ENCODE peak calls at places on chromosomes 4 and X, in six cellular contexts. E, F, G, W, C and S are unnamed samples.

GRCh38 chr4:82823062-82823461 is 24.5 kb upstream of the SCD5 start:
- DNase-seq in E (no peak), F (no peak), G (no peak), W (no peak), C (no peak), S (no peak)

GRCh38 chrX:72572248-72573157 is at the start of gene HDAC8:
- DNase-seq in E (peak), F (peak), G (peak), W (peak), C (peak), S (peak)

GRCh38 chr4:125045311-125045710 is 269.4 kb upstream of the FAT4 start:
- DNase-seq in E (no peak), F (no peak), G (no peak), W (no peak), C (no peak), S (no peak)

GRCh38 chr4:32841217-32841616 is 2121.0 kb downstream of the PCDH7 start:
- DNase-seq in E (no peak), F (no peak), G (no peak), W (no peak), C (no peak), S (no peak)

GRCh38 chr4:77044458-77045124 is 31.2 kb downstream of the CCNI start:
- DNase-seq in E (peak), F (no peak), G (no peak), W (no peak), C (peak), S (no peak)

GRCh38 chrX:129193357-129193756 is 329.9 kb downstream of the SMARCA1 start:
- DNase-seq in E (no peak), F (peak), G (no peak), W (no peak), C (no peak), S (no peak)

GRCh38 chr4:182600093-182600492 is 317.1 kb downstream of the DCTD start:
- DNase-seq in E (no peak), F (no peak), G (no peak), W (no peak), C (no peak), S (no peak)

GRCh38 chr4:78220283-78220682 is 163.2 kb downstream of the FRAS1 start:
- DNase-seq in E (no peak), F (no peak), G (no peak), W (no peak), C (peak), S (no peak)

GRCh38 chr4:3836802-3837601 is 70.8 kb downstream of the ADRA2C start:
- DNase-seq in E (peak), F (no peak), G (no peak), W (no peak), C (no peak), S (no peak)

GRCh38 chrX:154516655-154517100 is 646 bp upstream of the FAM3A start:
- DNase-seq in E (peak), F (no peak), G (no peak), W (peak), C (no peak), S (no peak)

GRCh38 chr4:114911141-114911540 is 202.3 kb downstream of the NDST4 start:
- DNase-seq in E (no peak), F (no peak), G (no peak), W (no peak), C (no peak), S (no peak)

GRCh38 chrX:120282697-120283096 is 28.6 kb downstream of the TMEM255A start:
- DNase-seq in E (no peak), F (no peak), G (no peak), W (no peak), C (no peak), S (no peak)

GRCh38 chr4:168183717-168184571 is 91.6 kb downstream of the ANXA10 start:
- DNase-seq in E (peak), F (no peak), G (no peak), W (no peak), C (peak), S (no peak)

GRCh38 chr4:5976921-5977320 is 41.3 kb downstream of the C4orf50 start:
- DNase-seq in E (no peak), F (no peak), G (no peak), W (no peak), C (no peak), S (no peak)

GRCh38 chrX:78092296-78092695 is 11.8 kb upstream of the PGK1 start:
- DNase-seq in E (peak), F (no peak), G (no peak), W (no peak), C (peak), S (no peak)

GRCh38 chr4:158581161-158581560 is 59.5 kb downstream of the RXFP1 start:
- DNase-seq in E (no peak), F (no peak), G (no peak), W (no peak), C (peak), S (no peak)

GRCh38 chrX:135740683-135741149 is 27.3 kb downstream of the CT45A3 start:
- DNase-seq in E (peak), F (no peak), G (peak), W (no peak), C (no peak), S (no peak)

GRCh38 chrX:21802054-21802660 is 37.3 kb upstream of the MBTPS2 start:
- DNase-seq in E (no peak), F (no peak), G (no peak), W (no peak), C (no peak), S (no peak)

GRCh38 chr4:159016527-159017137 is 86.2 kb upstream of the RAPGEF2 start:
- DNase-seq in E (peak), F (no peak), G (no peak), W (peak), C (no peak), S (no peak)

GRCh38 chr4:47913858-47914218 is 545 bp downstream of the NFXL1 start:
- DNase-seq in E (peak), F (peak), G (peak), W (peak), C (peak), S (peak)

GRCh38 chr4:145299380-145300076 is 119.1 kb upstream of the OTUD4 start:
- DNase-seq in E (no peak), F (no peak), G (no peak), W (no peak), C (peak), S (no peak)

GRCh38 chr4:143411527-143412480 is 75.1 kb downstream of the GAB1 start:
- DNase-seq in E (peak), F (no peak), G (no peak), W (no peak), C (peak), S (no peak)

GRCh38 chrX:46179748-46180147 is 365.5 kb downstream of the ZNF674 start:
- DNase-seq in E (no peak), F (no peak), G (no peak), W (no peak), C (no peak), S (no peak)

GRCh38 chr4:39446842-39447573 is 11.7 kb downstream of the RPL9 start:
- DNase-seq in E (peak), F (peak), G (peak), W (peak), C (peak), S (no peak)

GRCh38 chrX:143669395-143669794 is 33.5 kb upstream of the SLITRK4 start:
- DNase-seq in E (peak), F (no peak), G (no peak), W (no peak), C (peak), S (no peak)

GRCh38 chr4:16836324-16836723 is 62.1 kb downstream of the LDB2 start:
- DNase-seq in E (no peak), F (no peak), G (no peak), W (no peak), C (no peak), S (no peak)

GRCh38 chrX:135170877-135171519 is at the start of gene CT55:
- DNase-seq in E (no peak), F (no peak), G (no peak), W (no peak), C (no peak), S (no peak)

GRCh38 chr4:101205878-101206277 is 141.4 kb downstream of the PPP3CA start:
- DNase-seq in E (no peak), F (no peak), G (peak), W (no peak), C (peak), S (no peak)

GRCh38 chrX:30275498-30275897 is 28.6 kb downstream of the MAGEB1 start:
- DNase-seq in E (peak), F (no peak), G (no peak), W (no peak), C (peak), S (no peak)

GRCh38 chr4:5708171-5708828 is at the start of gene EVC2:
- DNase-seq in E (peak), F (peak), G (no peak), W (peak), C (peak), S (no peak)

GRCh38 chrX:133448512-133449076 is 33.3 kb upstream of the GPC4 start:
- DNase-seq in E (peak), F (no peak), G (no peak), W (no peak), C (peak), S (no peak)

GRCh38 chr4:48755287-48755686 is 24.8 kb downstream of the FRYL start:
- DNase-seq in E (no peak), F (no peak), G (no peak), W (no peak), C (no peak), S (no peak)

GRCh38 chrX:139725720-139726119 is 17.8 kb upstream of the MCF2 start:
- DNase-seq in E (no peak), F (no peak), G (no peak), W (no peak), C (no peak), S (no peak)

GRCh38 chrX:139724626-139725025 is 16.7 kb upstream of the MCF2 start:
- DNase-seq in E (no peak), F (no peak), G (no peak), W (no peak), C (no peak), S (no peak)

GRCh38 chrX:139720979-139721378 is 13.0 kb upstream of the MCF2 start:
- DNase-seq in E (no peak), F (no peak), G (no peak), W (no peak), C (no peak), S (no peak)

GRCh38 chrX:139720136-139720535 is 12.2 kb upstream of the MCF2 start:
- DNase-seq in E (peak), F (no peak), G (no peak), W (no peak), C (peak), S (no peak)
- H3K27ac ChIP-seq in E (no peak), F (no peak), G (no peak), W (no peak), C (no peak), S (no peak)

GRCh38 chr4:94489075-94489474 is 37.3 kb downstream of the PDLIM5 start:
- DNase-seq in E (no peak), F (no peak), G (no peak), W (no peak), C (no peak), S (no peak)
- H3K27ac ChIP-seq in E (no peak), F (peak), G (no peak), W (no peak), C (peak), S (no peak)

DNA sequence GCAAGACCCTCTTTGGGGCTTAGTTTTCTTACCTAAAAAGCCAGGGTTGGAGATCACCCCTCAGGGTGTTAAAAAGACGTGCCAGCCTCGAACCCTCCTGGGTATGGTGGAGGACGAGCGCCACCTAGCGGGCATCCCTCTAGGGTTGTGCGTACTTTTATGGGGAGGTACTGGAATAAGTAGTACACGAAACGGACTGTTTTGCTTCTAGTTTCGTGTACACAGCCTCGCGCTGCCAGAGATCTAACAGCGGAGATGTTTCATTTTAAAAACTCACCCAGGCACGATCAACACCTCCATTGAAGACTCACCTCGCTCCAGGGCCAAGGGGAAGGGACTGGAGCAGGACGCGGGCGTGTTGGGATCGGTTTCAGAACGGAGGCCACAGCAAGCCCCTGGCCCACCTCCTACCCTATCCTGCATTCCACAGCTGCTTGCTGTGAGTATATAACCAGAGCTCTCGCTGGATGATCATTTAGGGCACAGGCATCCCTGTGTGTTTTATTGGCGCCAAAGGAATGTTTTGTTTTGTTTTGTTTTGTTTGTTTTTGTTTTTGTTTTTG is 4.8 kb upstream of the NKX3-2 start:
- DNase-seq in E (peak), F (peak), G (peak), W (peak), C (peak), S (no peak)
- H3K27ac ChIP-seq in E (no peak), F (no peak), G (no peak), W (no peak), C (no peak), S (no peak)

GRCh38 chrX:54640721-54641120 is 110.7 kb downstream of the GNL3L start:
- DNase-seq in E (no peak), F (no peak), G (no peak), W (no peak), C (no peak), S (no peak)
- H3K27ac ChIP-seq in E (no peak), F (peak), G (no peak), W (no peak), C (no peak), S (peak)